ENCODE peak calls at places on chromosomes 4 and X, in ten cellular contexts. V, H, D, M, P, N, T, Q, E and Y are unnamed samples.

GRCh38 chrX:48025561-48025960 is 18.8 kb downstream of the SPACA5 start:
- DNase-seq in N (no peak), M (peak; percentile 58), T (peak; percentile 38), P (no peak), E (peak; percentile 57), H (peak; percentile 63), D (no peak), V (peak; percentile 42), Q (peak; percentile 33), Y (no peak)

GRCh38 chrX:150028692-150029091 is 90.4 kb upstream of the EOLA2 start:
- DNase-seq in N (no peak), Q (no peak), V (no peak), M (peak; percentile 67), D (no peak), E (no peak), H (no peak), T (no peak), P (no peak), Y (no peak)

GRCh38 chrX:16836371-16836770 is 33.8 kb downstream of the RBBP7 start:
- DNase-seq in N (no peak), H (no peak), Q (no peak), E (peak; percentile 29), P (no peak), M (no peak), D (no peak), V (no peak), T (no peak), Y (no peak)

GRCh38 chr4:70718811-70719604 is 2.8 kb upstream of the RUFY3 start:
- DNase-seq in V (no peak), N (no peak), Q (no peak), M (no peak), P (no peak), H (no peak), D (no peak), T (no peak), E (no peak), Y (no peak)

GRCh38 chrX:108399427-108400165 is 38.6 kb downstream of the COL4A6 start:
- DNase-seq in Q (no peak), T (no peak), E (no peak), H (peak; percentile 50), D (no peak), P (no peak), M (no peak), V (no peak), N (no peak), Y (no peak)

GRCh38 chrX:47358387-47359065 is 11.9 kb upstream of the ZNF157 start:
- DNase-seq in H (peak; percentile 36), D (no peak), N (no peak), T (no peak), E (no peak), P (no peak), Q (no peak), M (no peak), V (no peak), Y (no peak)

GRCh38 chrX:138711399-138712347 is at the start of gene FGF13:
- DNase-seq in T (peak; percentile 6), H (no peak), N (peak; percentile 10), P (peak; percentile 80), V (peak; percentile 20), D (no peak), M (peak; percentile 68), Q (peak; percentile 16), E (no peak), Y (no peak)

GRCh38 chr4:113445286-113445685 is 316.3 kb downstream of the CAMK2D start:
- DNase-seq in Q (peak; percentile 35), P (no peak), E (peak; percentile 24), V (peak; percentile 74), N (peak; percentile 38), M (no peak), T (peak; percentile 57), D (no peak), H (peak; percentile 83), Y (peak; percentile 37)

GRCh38 chr4:1307951-1308735 is 18.5 kb downstream of the MAEA start:
- DNase-seq in E (no peak), D (no peak), Q (no peak), P (peak; percentile 69), V (no peak), N (no peak), H (no peak), T (no peak), M (no peak), Y (no peak)

GRCh38 chrX:124274438-124275166 is 57.9 kb upstream of the TEX13D start:
- DNase-seq in P (no peak), D (no peak), T (peak; percentile 40), N (peak; percentile 19), V (no peak), H (no peak), Q (peak; percentile 35), E (no peak), M (no peak), Y (no peak)

GRCh38 chr4:106481801-106482200 is 113.2 kb upstream of the GIMD1 start:
- DNase-seq in V (no peak), E (no peak), P (no peak), Q (no peak), H (no peak), M (no peak), N (no peak), T (no peak), D (no peak), Y (no peak)

DNA sequence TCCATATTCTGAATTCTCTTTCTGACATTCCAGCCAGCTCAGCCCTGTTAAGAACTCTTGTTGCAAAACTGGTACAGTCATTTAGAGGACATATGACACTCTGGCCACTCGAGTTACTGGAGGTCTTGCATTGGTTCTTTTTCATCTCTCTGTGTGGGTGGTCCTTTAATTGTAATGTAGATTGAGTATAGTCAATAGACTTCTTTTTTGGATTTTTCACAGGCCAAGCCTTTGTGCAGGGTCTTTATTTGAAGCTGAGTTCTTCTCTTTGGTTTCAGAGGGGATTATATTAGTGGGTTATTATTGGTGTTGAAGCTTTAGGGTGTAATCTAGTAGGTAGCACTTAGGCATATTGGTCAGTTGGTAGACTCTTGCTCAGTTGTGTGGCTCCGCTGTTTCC is 118.0 kb upstream of the GIMD1 start:
- DNase-seq in M (no peak), P (no peak), D (no peak), T (no peak), Q (no peak), E (no peak), V (no peak), N (no peak), H (no peak), Y (no peak)
- TF ChIP-seq CTCF in M (no peak), P (no peak), D (no peak), T (no peak), Q (no peak), E (no peak), V (no peak), N (no peak), H (no peak), Y (no peak)

DNA sequence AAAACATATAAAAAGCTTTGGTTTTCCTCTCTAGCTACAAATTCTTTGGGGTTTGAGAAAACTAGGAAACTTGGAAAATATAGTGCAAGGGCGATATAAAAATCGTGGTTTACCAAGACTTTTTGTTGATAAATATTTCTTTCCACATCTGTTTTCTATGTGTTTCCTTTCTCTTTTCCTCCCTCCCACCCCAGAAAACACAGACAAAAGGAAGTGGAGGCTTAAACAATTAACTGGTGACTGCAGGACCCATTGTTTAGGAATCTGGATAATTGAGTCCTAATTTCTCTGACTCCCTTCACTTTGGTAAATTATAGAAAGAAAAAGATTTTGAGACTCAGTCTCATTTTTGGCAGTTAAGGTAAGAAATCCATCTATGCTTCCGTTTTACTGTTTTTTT is 203.8 kb downstream of the SPRY1 start:
- DNase-seq in V (no peak), D (no peak), P (no peak), H (no peak), Q (no peak), T (no peak), N (no peak), M (no peak), E (no peak), Y (no peak)
- H3K27ac ChIP-seq in V (peak overlapping the region; percentile 19), D (peak overlapping the region; percentile 75), P (peak overlapping the region; percentile 47), H (peak overlapping the region; percentile 73), Q (peak overlapping the region; percentile 63), T (no peak overlapping the region), N (peak overlapping the region; percentile 78), M (no peak overlapping the region), E (peak overlapping the region; percentile 68), Y (no peak overlapping the region)

GRCh38 chr4:74111576-74111975 is 12.6 kb upstream of the CXCL2 start:
- DNase-seq in M (no peak), P (no peak), V (no peak), N (no peak), D (no peak), T (no peak), H (no peak), Q (no peak), E (no peak), Y (no peak)
- H3K4me1 ChIP-seq in M (no peaks in the 10 kb centered on the region), P (peaks cover 8% of the 10 kb centered on the region), V (peaks cover 40% of the 10 kb centered on the region), N (peaks cover 57% of the 10 kb centered on the region), D (no peaks in the 10 kb centered on the region), T (peaks cover 9% of the 10 kb centered on the region), H (peaks cover 51% of the 10 kb centered on the region), Q (peaks cover 51% of the 10 kb centered on the region), E (no peaks in the 10 kb centered on the region), Y (peaks cover 55% of the 10 kb centered on the region)

GRCh38 chrX:19889582-19890342 is 2.4 kb upstream of the SH3KBP1 start:
- DNase-seq in D (no peak), V (no peak), H (no peak), N (no peak), E (no peak), P (no peak), Q (no peak), T (no peak), M (peak; percentile 46), Y (no peak)
- TF ChIP-seq CTCF in D (peak; percentile 49), V (no peak), H (no peak), N (no peak), E (no peak), P (no peak), Q (no peak), T (no peak), M (no peak), Y (no peak)